ENCODE peak calls at places on chromosomes 12 and 14, in six cellular contexts. Q is WTC11, W is K562, H is GM23338, P is GM12878, X is H1. E is an unnamed sample.
A peak's percentile ranks its signal among the peaks of the same experiment; 100 is the strongest.

GRCh38 chr12:119222222-119222951 is 43.7 kb downstream of the HSPB8 start:
- DNase-seq in W (no peak), X (no peak), P (no peak), Q (no peak), H (no peak), E (no peak)

GRCh38 chr14:24095196-24096068 is 1.3 kb downstream of the PCK2 start:
- DNase-seq in P (peak; percentile 92), X (peak; percentile 71), W (peak; percentile 87), H (peak; percentile 80), Q (peak; percentile 71), E (peak; percentile 100)

GRCh38 chr14:22547309-22547947 is 41.6 kb downstream of the DAD1 start:
- DNase-seq in W (no peak), X (no peak), Q (no peak), P (no peak), H (no peak), E (no peak)

GRCh38 chr12:109679716-109680520 is 33.7 kb upstream of the FAM222A start:
- DNase-seq in P (no peak), W (no peak), Q (peak; percentile 50), H (peak; percentile 46), X (no peak), E (no peak)

GRCh38 chr12:14260011-14260993 is 105.2 kb upstream of the ATF7IP start:
- DNase-seq in Q (peak; percentile 97), H (peak; percentile 98), W (peak; percentile 59), X (peak; percentile 93), P (no peak), E (peak; percentile 56)

GRCh38 chr12:13801543-13801942 is 179.9 kb downstream of the GRIN2B start:
- DNase-seq in Q (no peak), P (no peak), X (no peak), H (no peak), W (no peak), E (no peak)

GRCh38 chr14:34137001-34137400 is 186.1 kb upstream of the EGLN3 start:
- DNase-seq in H (no peak), X (no peak), P (no peak), W (no peak), Q (no peak), E (no peak)

GRCh38 chr12:132544498-132544897 is 54.5 kb downstream of the FBRSL1 start:
- DNase-seq in P (no peak), W (no peak), H (no peak), Q (no peak), X (no peak), E (no peak)

GRCh38 chr12:27822076-27822712 is 42.2 kb upstream of the MANSC4 start:
- DNase-seq in X (no peak), P (peak; percentile 69), Q (no peak), W (no peak), H (no peak), E (no peak)

GRCh38 chr14:41137741-41138140 is 468.9 kb upstream of the LRFN5 start:
- DNase-seq in Q (no peak), W (no peak), P (no peak), X (no peak), H (no peak), E (peak; percentile 0)

GRCh38 chr14:93301821-93302447 is 30.9 kb downstream of the BTBD7 start:
- DNase-seq in X (no peak), H (peak; percentile 49), W (no peak), P (no peak), Q (no peak), E (no peak)

GRCh38 chr12:49827351-49828099 is 688 bp downstream of the NCKAP5L start:
- DNase-seq in W (peak; percentile 83), H (peak; percentile 90), P (no peak), X (peak; percentile 84), Q (peak; percentile 78), E (peak; percentile 71)

GRCh38 chr14:73344304-73344703 is 107.0 kb downstream of the PAPLN start:
- DNase-seq in W (no peak), H (no peak), X (no peak), P (no peak), Q (no peak), E (no peak)

GRCh38 chr12:106049105-106049504 is 89.6 kb downstream of the NUAK1 start:
- DNase-seq in P (no peak), H (no peak), W (no peak), X (no peak), Q (no peak), E (no peak)

GRCh38 chr12:122865268-122866231 is 30.3 kb downstream of the HIP1R start:
- DNase-seq in X (no peak), P (no peak), H (peak; percentile 58), Q (peak; percentile 43), W (peak; percentile 39), E (peak; percentile 69)

GRCh38 chr14:91831337-91831736 is 36.0 kb downstream of the TC2N start:
- DNase-seq in H (no peak), W (no peak), X (no peak), P (no peak), Q (no peak), E (no peak)

GRCh38 chr12:99043319-99043914 is 398.3 kb downstream of the APAF1 start:
- DNase-seq in P (peak; percentile 28), H (peak; percentile 79), Q (peak; percentile 77), W (peak; percentile 35), X (peak; percentile 73), E (peak; percentile 45)

GRCh38 chr12:29153231-29153630 is 4.2 kb downstream of the FAR2 start:
- DNase-seq in P (no peak), H (peak; percentile 76), X (no peak), Q (peak; percentile 32), W (no peak), E (no peak)

GRCh38 chr14:64294672-64295413 is 672 bp upstream of the ESR2 start:
- DNase-seq in P (peak; percentile 50), Q (peak; percentile 93), H (peak; percentile 93), W (peak; percentile 75), X (peak; percentile 97), E (peak; percentile 33)

GRCh38 chr14:42159138-42159537 is 552.5 kb downstream of the LRFN5 start:
- DNase-seq in Q (no peak), P (no peak), W (no peak), X (no peak), H (no peak), E (no peak)

GRCh38 chr14:42163136-42163535 is 556.5 kb downstream of the LRFN5 start:
- DNase-seq in X (no peak), Q (no peak), P (no peak), W (no peak), H (no peak), E (no peak)
- TF ChIP-seq CREB1 in X (no peak), Q (no peak), P (no peak), W (no peak), H (no peak), E (no peak)

DNA sequence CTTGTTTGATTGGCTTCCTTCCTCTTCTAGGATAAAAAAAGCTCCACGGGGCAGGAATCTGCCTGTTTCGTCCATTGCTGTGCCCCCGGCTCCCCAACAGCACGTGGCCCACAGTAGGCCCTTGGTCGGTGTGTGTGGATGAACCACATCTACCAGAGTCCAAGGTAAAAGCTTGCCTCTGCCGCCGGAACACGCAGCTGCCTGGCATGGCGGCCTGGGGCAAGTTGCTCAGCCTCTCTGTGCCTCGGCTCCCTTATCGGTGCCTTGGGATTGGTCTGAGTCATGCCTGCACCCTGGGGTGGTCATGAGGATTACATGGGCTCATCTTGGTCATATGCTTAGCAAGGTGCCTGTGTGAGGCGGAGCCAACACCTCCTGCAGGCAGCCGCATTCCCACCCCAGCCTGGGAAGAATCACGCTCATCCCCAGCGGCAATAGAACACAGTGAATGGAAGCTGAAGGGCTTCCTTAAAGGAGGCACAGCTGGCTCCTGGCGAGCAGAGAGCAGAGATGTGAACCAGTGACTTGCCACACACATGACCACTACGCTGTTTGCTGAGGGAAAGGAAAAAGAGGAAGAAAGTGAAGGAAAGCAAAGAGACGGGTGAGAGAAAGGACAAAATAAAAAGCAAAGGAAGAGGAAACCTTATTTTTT is 5.5 kb upstream of the SCARB1 start:
- DNase-seq in H (peak; percentile 55), X (no peak), Q (peak; percentile 40), P (no peak), W (peak; percentile 85), E (no peak)
- TF ChIP-seq CREB1 in H (no peak), X (no peak), Q (no peak), P (no peak), W (no peak), E (no peak)

DNA sequence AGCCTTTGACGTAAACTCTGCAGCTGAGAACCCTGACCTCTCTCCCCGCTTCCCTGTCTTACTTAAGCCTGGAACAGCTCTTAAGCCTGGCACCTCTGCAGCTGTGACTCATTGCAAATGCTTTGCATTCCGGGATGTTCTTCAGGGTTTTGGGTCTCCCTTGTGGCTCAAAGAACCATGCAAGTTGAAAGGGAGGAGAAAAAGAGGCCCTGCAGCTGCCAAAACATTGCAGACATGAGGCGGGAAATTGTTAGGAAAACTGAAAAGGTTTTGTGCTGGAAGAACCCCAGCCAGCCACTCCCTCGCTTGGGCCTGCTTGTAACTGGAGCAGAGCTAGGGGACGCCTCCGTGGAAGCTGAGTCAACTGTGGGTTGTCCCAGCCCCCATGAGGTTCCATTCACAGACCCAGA is 60.2 kb upstream of the FERMT2 start:
- DNase-seq in Q (peak; percentile 22), P (no peak), X (no peak), W (no peak), H (peak; percentile 79), E (peak; percentile 53)
- TF ChIP-seq CREB1 in Q (no peak), P (no peak), X (no peak), W (no peak), H (no peak), E (no peak)

DNA sequence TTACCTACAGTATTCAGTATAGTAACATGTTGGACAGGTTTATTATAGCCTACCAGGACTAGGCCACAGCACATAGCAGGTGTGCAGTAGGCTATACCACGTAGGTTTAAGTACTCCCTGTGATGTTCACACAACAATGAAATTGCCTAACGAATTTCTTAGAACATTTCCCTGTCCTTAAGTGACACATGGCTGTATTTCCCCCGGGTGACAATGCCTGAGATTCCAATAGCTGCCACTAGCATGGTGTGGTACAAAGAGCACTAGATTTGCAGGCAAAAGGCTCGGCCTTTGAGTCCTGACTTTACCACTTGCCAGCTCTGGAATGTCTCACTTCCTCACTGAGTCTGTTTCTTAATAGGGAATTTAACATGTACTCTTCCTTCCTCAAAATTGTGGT is 19.7 kb downstream of the PTPN21 start:
- DNase-seq in H (peak; percentile 57), P (no peak), W (no peak), Q (no peak), X (no peak), E (peak; percentile 75)
- TF ChIP-seq CREB1 in H (no peak), P (no peak), W (no peak), Q (no peak), X (no peak), E (no peak)

DNA sequence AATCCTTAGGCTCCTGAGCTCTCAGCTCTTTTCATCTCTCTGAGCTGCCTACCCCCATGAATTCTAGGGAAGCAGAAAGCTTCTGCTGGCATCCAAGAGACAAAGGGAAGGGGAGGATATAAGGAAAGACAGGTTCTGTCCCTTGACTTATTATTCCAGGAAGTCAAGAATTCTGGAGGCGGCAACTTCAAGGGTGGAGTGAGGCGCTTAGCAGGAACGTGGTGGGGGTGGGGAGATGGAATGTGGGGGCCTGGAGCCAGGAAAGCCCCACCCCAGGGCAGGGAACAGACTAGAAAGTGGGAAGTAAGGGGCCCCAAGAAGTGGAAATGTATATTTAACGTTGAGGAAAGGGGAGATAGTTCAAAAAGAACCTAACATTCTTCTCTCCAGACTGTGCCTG is 1.4 kb downstream of the CALCOCO1 start:
- DNase-seq in X (no peak), H (no peak), P (no peak), W (no peak), Q (no peak), E (no peak)
- TF ChIP-seq CREB1 in X (no peak), H (no peak), P (no peak), W (no peak), Q (no peak), E (no peak)

GRCh38 chr14:66105819-66106218 is 380.4 kb upstream of the CCDC196 start:
- DNase-seq in X (no peak), W (no peak), Q (no peak), H (no peak), P (no peak), E (no peak)
- TF ChIP-seq CREB1 in X (no peak), W (no peak), Q (no peak), H (no peak), P (no peak), E (no peak)

E was measured in HepG2.